ENCODE peak calls at places on chromosomes 12 and 14, in seven cellular contexts. One of them, this sample, is unnamed.

GRCh38 chr12:28237423-28237822 is 47.2 kb downstream of the CCDC91 start:
- DNase-seq in hypothalamus: no peak
- DNase-seq in NCI-H1092: no peak
- DNase-seq in HEK293T: no peak
- DNase-seq in Calu3: peak
- DNase-seq in right cardiac atrium: no peak
- DNase-seq in cardiac muscle cell: no peak
- DNase-seq in this sample: no peak

GRCh38 chr14:69269381-69269780 is 9.4 kb downstream of the GALNT16 start:
- DNase-seq in hypothalamus: no peak
- DNase-seq in NCI-H1092: no peak
- DNase-seq in HEK293T: no peak
- DNase-seq in Calu3: no peak
- DNase-seq in right cardiac atrium: no peak
- DNase-seq in cardiac muscle cell: no peak
- DNase-seq in this sample: no peak

GRCh38 chr14:59190372-59190771 is 1.9 kb downstream of the DAAM1 start:
- DNase-seq in hypothalamus: no peak
- DNase-seq in NCI-H1092: no peak
- DNase-seq in HEK293T: no peak
- DNase-seq in Calu3: peak
- DNase-seq in right cardiac atrium: no peak
- DNase-seq in cardiac muscle cell: peak
- DNase-seq in this sample: peak

GRCh38 chr14:58196198-58196597 is 3.8 kb upstream of the ACTR10 start:
- DNase-seq in hypothalamus: no peak
- DNase-seq in NCI-H1092: no peak
- DNase-seq in HEK293T: no peak
- DNase-seq in Calu3: no peak
- DNase-seq in right cardiac atrium: no peak
- DNase-seq in cardiac muscle cell: peak
- DNase-seq in this sample: no peak

GRCh38 chr14:95216013-95216412 is 58.7 kb upstream of the DICER1 start:
- DNase-seq in hypothalamus: no peak
- DNase-seq in NCI-H1092: no peak
- DNase-seq in HEK293T: no peak
- DNase-seq in Calu3: no peak
- DNase-seq in right cardiac atrium: no peak
- DNase-seq in cardiac muscle cell: no peak
- DNase-seq in this sample: no peak

GRCh38 chr12:104643921-104644669 is 187.3 kb downstream of the CHST11 start:
- DNase-seq in hypothalamus: no peak
- DNase-seq in NCI-H1092: peak
- DNase-seq in HEK293T: no peak
- DNase-seq in Calu3: peak
- DNase-seq in right cardiac atrium: no peak
- DNase-seq in cardiac muscle cell: no peak
- DNase-seq in this sample: peak

GRCh38 chr12:58346032-58346632 is 404.8 kb downstream of the ATP23 start:
- DNase-seq in hypothalamus: no peak
- DNase-seq in NCI-H1092: peak
- DNase-seq in HEK293T: peak
- DNase-seq in Calu3: no peak
- DNase-seq in right cardiac atrium: no peak
- DNase-seq in cardiac muscle cell: peak
- DNase-seq in this sample: peak

GRCh38 chr12:76312314-76312713 is 35.9 kb downstream of the BBS10 start:
- DNase-seq in hypothalamus: no peak
- DNase-seq in NCI-H1092: no peak
- DNase-seq in HEK293T: no peak
- DNase-seq in Calu3: no peak
- DNase-seq in right cardiac atrium: no peak
- DNase-seq in cardiac muscle cell: peak
- DNase-seq in this sample: no peak

GRCh38 chr12:132249747-132250478 is 79.5 kb downstream of the GALNT9 start:
- DNase-seq in hypothalamus: no peak
- DNase-seq in NCI-H1092: no peak
- DNase-seq in HEK293T: no peak
- DNase-seq in Calu3: no peak
- DNase-seq in right cardiac atrium: no peak
- DNase-seq in cardiac muscle cell: no peak
- DNase-seq in this sample: no peak

GRCh38 chr12:19058235-19059021 is 71.1 kb upstream of the PLEKHA5 start:
- DNase-seq in hypothalamus: no peak
- DNase-seq in NCI-H1092: no peak
- DNase-seq in HEK293T: no peak
- DNase-seq in Calu3: no peak
- DNase-seq in right cardiac atrium: no peak
- DNase-seq in cardiac muscle cell: peak
- DNase-seq in this sample: no peak

GRCh38 chr14:105528859-105529505 is 2.6 kb downstream of the TMEM121 start:
- DNase-seq in hypothalamus: no peak
- DNase-seq in NCI-H1092: no peak
- DNase-seq in HEK293T: no peak
- DNase-seq in Calu3: no peak
- DNase-seq in right cardiac atrium: peak
- DNase-seq in cardiac muscle cell: peak
- DNase-seq in this sample: peak

GRCh38 chr14:100223332-100224171 is 15.4 kb upstream of the YY1 start:
- DNase-seq in hypothalamus: no peak
- DNase-seq in NCI-H1092: no peak
- DNase-seq in HEK293T: no peak
- DNase-seq in Calu3: no peak
- DNase-seq in right cardiac atrium: no peak
- DNase-seq in cardiac muscle cell: no peak
- DNase-seq in this sample: no peak

GRCh38 chr12:96120359-96121100 is 73.6 kb upstream of the ELK3 start:
- DNase-seq in hypothalamus: no peak
- DNase-seq in NCI-H1092: no peak
- DNase-seq in HEK293T: peak
- DNase-seq in Calu3: no peak
- DNase-seq in right cardiac atrium: no peak
- DNase-seq in cardiac muscle cell: peak
- DNase-seq in this sample: no peak

GRCh38 chr12:20011200-20011599 is 357.1 kb upstream of the PDE3A start:
- DNase-seq in hypothalamus: peak
- DNase-seq in NCI-H1092: peak
- DNase-seq in HEK293T: no peak
- DNase-seq in Calu3: no peak
- DNase-seq in right cardiac atrium: no peak
- DNase-seq in cardiac muscle cell: peak
- DNase-seq in this sample: no peak